ENCODE peak calls at places on chromosomes 11 and 22, in eight cellular contexts. I is GM23248, Q is GM23338, A is hepatocyte, P is SK-N-SH, W is HCT116, Y is MM.1S, Z is neural progenitor cell. T is an unnamed sample.

GRCh38 chr11:75468534-75469340 is 35.7 kb upstream of the KLHL35 start:
- DNase-seq in Q (no peak), Z (no peak), A (no peak), I (peak), P (peak), Y (no peak), W (no peak), T (no peak)

GRCh38 chr11:76233196-76233921 is 27.1 kb upstream of the WNT11 start:
- DNase-seq in A (no peak), Q (no peak), P (no peak), W (no peak), Z (no peak), I (no peak), Y (no peak), T (no peak)

GRCh38 chr11:64809781-64810241 is 540 bp downstream of the MEN1 start:
- DNase-seq in W (peak), Z (peak), Q (peak), P (peak), A (peak), I (peak), Y (peak), T (peak)

GRCh38 chr11:69450064-69450856 is 31.2 kb upstream of the LINC01488 start:
- DNase-seq in Y (no peak), A (no peak), Z (no peak), I (no peak), P (no peak), Q (no peak), W (no peak), T (no peak)

GRCh38 chr11:13339196-13340153 is 61.9 kb downstream of the BMAL1 start:
- DNase-seq in I (peak), P (no peak), A (peak), Z (no peak), Y (no peak), Q (no peak), W (no peak), T (peak)

GRCh38 chr22:43126506-43127165 is 16.1 kb downstream of the BIK start:
- DNase-seq in Y (no peak), P (peak), I (peak), W (peak), A (peak), Q (no peak), Z (no peak), T (peak)

GRCh38 chr22:42608481-42609361 is 6.0 kb downstream of the POLDIP3 start:
- DNase-seq in Y (no peak), Q (no peak), Z (peak), A (no peak), I (peak), P (no peak), W (no peak), T (peak)

GRCh38 chr11:122285021-122285420 is 169.0 kb upstream of the BLID start:
- DNase-seq in P (no peak), A (no peak), Z (no peak), Y (no peak), W (no peak), Q (no peak), I (no peak), T (no peak)

GRCh38 chr11:65479184-65480145 is 19.4 kb upstream of the MALAT1 start:
- DNase-seq in Y (no peak), I (peak), A (peak), Q (peak), Z (peak), P (peak), W (no peak), T (no peak)

GRCh38 chr22:17786435-17787158 is 12.3 kb upstream of the BID start:
- DNase-seq in P (no peak), Z (peak), A (peak), Y (no peak), W (no peak), Q (peak), I (peak), T (no peak)

GRCh38 chr22:25053153-25053805 is 100.8 kb downstream of the KIAA1671 start:
- DNase-seq in Z (no peak), A (peak), P (no peak), W (no peak), Q (no peak), Y (no peak), I (peak), T (peak)

GRCh38 chr11:120622189-120622912 is 110.8 kb downstream of the GRIK4 start:
- DNase-seq in Q (peak), I (no peak), Y (peak), P (peak), A (no peak), W (no peak), Z (no peak), T (peak)

GRCh38 chr11:121766138-121766537 is 313.4 kb upstream of the SORL1-AS1 start:
- DNase-seq in A (no peak), Z (no peak), W (no peak), I (no peak), Q (no peak), Y (no peak), P (no peak), T (no peak)

GRCh38 chr22:46357186-46357500 is 21.6 kb downstream of the TRMU start:
- DNase-seq in P (peak), Z (no peak), W (no peak), I (no peak), Y (no peak), Q (no peak), A (no peak), T (no peak)

GRCh38 chr11:79159657-79160450 is 281.0 kb downstream of the TENM4 start:
- DNase-seq in Q (no peak), Y (no peak), A (no peak), I (no peak), P (no peak), Z (no peak), W (no peak), T (no peak)

GRCh38 chr22:50473855-50474671 is 772 bp downstream of the SBF1 start:
- DNase-seq in Q (peak), A (peak), Z (peak), Y (no peak), I (peak), P (peak), W (no peak), T (peak)

GRCh38 chr11:94536386-94536785 is 7.3 kb upstream of the FUT4 start:
- DNase-seq in I (no peak), A (no peak), W (no peak), Z (no peak), Y (no peak), Q (no peak), P (no peak), T (peak)

GRCh38 chr11:75499423-75500305 is 26.1 kb downstream of the GDPD5 start:
- DNase-seq in Y (no peak), Q (no peak), I (peak), P (no peak), W (no peak), A (no peak), Z (no peak), T (peak)

GRCh38 chr22:29477919-29478318 is 2.1 kb upstream of the NEFH start:
- DNase-seq in Z (peak), A (no peak), I (no peak), Y (no peak), P (peak), W (no peak), Q (peak), T (no peak)

GRCh38 chr11:64238076-64238475 is 2.8 kb upstream of the FKBP2 start:
- DNase-seq in P (no peak), Z (no peak), I (no peak), W (no peak), Y (no peak), Q (no peak), A (no peak), T (no peak)

GRCh38 chr11:74169736-74170458 is 905 bp downstream of the C2CD3 start:
- DNase-seq in Y (no peak), P (no peak), I (peak), Q (no peak), Z (no peak), A (no peak), W (no peak), T (no peak)

GRCh38 chr11:78893996-78894395 is 319.3 kb upstream of the NARS2 start:
- DNase-seq in Q (no peak), Z (no peak), Y (no peak), A (no peak), I (no peak), P (no peak), W (no peak), T (no peak)

GRCh38 chr11:11513438-11513837 is 108.4 kb downstream of the GALNT18 start:
- DNase-seq in A (peak), W (no peak), Z (no peak), I (peak), P (no peak), Q (no peak), Y (no peak), T (peak)

GRCh38 chr11:85756401-85757200 is 54.3 kb downstream of the SYTL2 start:
- DNase-seq in I (no peak), Z (no peak), A (no peak), Y (no peak), W (no peak), P (no peak), Q (no peak), T (peak)

GRCh38 chr11:118206612-118207031 is 18.2 kb downstream of the JAML start:
- DNase-seq in Z (no peak), Q (no peak), I (no peak), Y (no peak), A (no peak), P (no peak), W (no peak), T (no peak)

GRCh38 chr11:115924744-115925567 is 420.7 kb upstream of the CADM1 start:
- DNase-seq in W (no peak), Q (no peak), I (no peak), Z (no peak), Y (peak), A (no peak), P (no peak), T (no peak)

GRCh38 chr11:2268911-2269600 is 1.3 kb downstream of the ASCL2 start:
- DNase-seq in A (peak), I (peak), P (peak), Y (no peak), W (no peak), Q (peak), Z (peak), T (peak)

GRCh38 chr11:113532697-113533424 is 57.7 kb upstream of the DRD2 start:
- DNase-seq in Y (peak), A (peak), Z (peak), Q (peak), W (peak), P (peak), I (peak), T (peak)

GRCh38 chr11:15815246-15816209 is 540.8 kb downstream of the SOX6 start:
- DNase-seq in Z (no peak), A (no peak), Y (no peak), W (no peak), P (no peak), I (peak), Q (no peak), T (no peak)

GRCh38 chr22:21054046-21054713 is 8.4 kb downstream of the LRRC74B start:
- DNase-seq in Z (no peak), W (no peak), Y (no peak), P (no peak), I (no peak), Q (no peak), A (no peak), T (no peak)

GRCh38 chr22:49664891-49665290 is 162.8 kb downstream of the BRD1 start:
- DNase-seq in I (no peak), Q (no peak), Z (no peak), P (no peak), Y (no peak), A (no peak), W (no peak), T (no peak)

GRCh38 chr11:102685769-102686168 is 19.8 kb downstream of the MMP27 start:
- DNase-seq in P (no peak), Z (no peak), Q (no peak), W (no peak), I (no peak), A (no peak), Y (no peak), T (no peak)

GRCh38 chr11:102685311-102685710 is 20.3 kb downstream of the MMP27 start:
- DNase-seq in Z (no peak), Y (no peak), W (no peak), I (peak), A (no peak), Q (no peak), P (no peak), T (no peak)

GRCh38 chr11:102678022-102678421 is 27.5 kb downstream of the MMP27 start:
- DNase-seq in Q (no peak), A (no peak), Y (no peak), Z (no peak), W (no peak), I (no peak), P (no peak), T (no peak)

GRCh38 chr11:102683277-102683676 is 22.3 kb downstream of the MMP27 start:
- DNase-seq in Z (peak), Y (no peak), Q (peak), W (peak), A (no peak), P (no peak), I (no peak), T (peak)

GRCh38 chr11:102680945-102681344 is 24.6 kb downstream of the MMP27 start:
- DNase-seq in Z (no peak), A (no peak), W (no peak), P (no peak), Y (no peak), I (peak), Q (no peak), T (no peak)
- TF ChIP-seq EZH2phosphoT487 in Z (no peak), A (no peak), W (no peak), P (no peak), Y (no peak), I (no peak), Q (no peak), T (no peak)

GRCh38 chr11:102487214-102487613 is 34.6 kb upstream of the TMEM123 start:
- DNase-seq in A (no peak), Y (no peak), Z (no peak), I (no peak), W (no peak), P (no peak), Q (no peak), T (no peak)

GRCh38 chr11:102488208-102488607 is 35.6 kb upstream of the TMEM123 start:
- DNase-seq in Q (no peak), Y (peak), Z (no peak), A (no peak), P (no peak), W (no peak), I (no peak), T (no peak)

GRCh38 chr11:102489469-102490145 is 37.0 kb upstream of the TMEM123 start:
- DNase-seq in A (no peak), Y (no peak), Z (no peak), P (no peak), W (no peak), Q (no peak), I (no peak), T (no peak)

GRCh38 chr11:102485095-102485722 is 32.6 kb upstream of the TMEM123 start:
- DNase-seq in I (peak), Z (no peak), W (no peak), Y (no peak), Q (no peak), A (no peak), P (no peak), T (no peak)

GRCh38 chr11:102486584-102486983 is 34.0 kb upstream of the TMEM123 start:
- DNase-seq in W (no peak), Y (no peak), A (no peak), Q (peak), P (no peak), I (no peak), Z (no peak), T (no peak)
- H2AFZ ChIP-seq in W (no peak), Y (no peak), A (no peak), Q (no peak), P (no peak), I (no peak), Z (no peak), T (no peak)

DNA sequence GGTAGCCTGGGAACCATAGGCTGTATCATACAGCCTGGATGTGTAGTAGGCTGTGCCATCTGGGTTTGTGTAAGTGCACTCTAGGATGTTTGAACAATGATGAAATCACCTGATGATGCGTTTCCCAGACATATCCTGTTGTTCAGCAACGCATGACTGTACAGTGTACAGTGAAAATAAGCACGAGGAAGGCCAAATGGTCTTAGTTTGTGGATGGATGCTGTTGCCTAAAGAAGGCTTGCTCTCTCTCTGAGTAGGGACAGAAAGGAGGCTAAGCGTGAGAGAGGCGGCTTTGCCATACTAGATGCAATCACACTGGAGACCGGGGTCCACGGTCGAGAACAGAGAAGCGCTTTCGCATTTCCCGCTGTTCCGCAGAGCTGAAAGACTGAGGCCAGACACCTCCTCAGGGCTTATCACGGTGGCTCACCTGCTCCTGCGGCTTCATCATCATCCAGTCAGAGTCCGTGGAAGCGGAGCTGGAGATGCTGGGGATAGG is 27.6 kb upstream of the APLP2 start:
- DNase-seq in A (no peak), Y (no peak), I (peak), P (no peak), Q (no peak), W (no peak), Z (no peak), T (peak)
- H3K4me2 ChIP-seq in A (no peak), Y (no peak), I (no peak), P (no peak), Q (no peak), W (no peak), Z (no peak), T (peak)

GRCh38 chr22:36764060-36764459 is 11.9 kb downstream of the IFT27 start:
- DNase-seq in A (no peak), I (no peak), Q (no peak), Z (no peak), P (no peak), Y (no peak), W (no peak), T (no peak)
- TF ChIP-seq EZH2phosphoT487 in A (no peak), I (no peak), Q (no peak), Z (no peak), P (no peak), Y (no peak), W (no peak), T (no peak)

GRCh38 chr11:17719940-17720795 is 797 bp downstream of the MYOD1 start:
- DNase-seq in Y (no peak), W (no peak), Q (peak), Z (peak), A (peak), P (peak), I (peak), T (no peak)

GRCh38 chr11:17718015-17718414 is 1.4 kb upstream of the MYOD1 start:
- DNase-seq in W (no peak), A (no peak), Z (no peak), I (no peak), Y (no peak), P (no peak), Q (no peak), T (no peak)

GRCh38 chr11:17718510-17718962 is 835 bp upstream of the MYOD1 start:
- DNase-seq in Z (no peak), Q (peak), P (no peak), W (no peak), A (no peak), I (no peak), Y (no peak), T (no peak)

GRCh38 chr11:17720796-17721171 is 1.4 kb downstream of the MYOD1 start:
- DNase-seq in Z (peak), I (no peak), P (peak), W (no peak), A (no peak), Q (peak), Y (no peak), T (no peak)

GRCh38 chr11:17719028-17719939 is at the start of gene MYOD1:
- DNase-seq in I (peak), P (peak), Q (peak), A (no peak), Z (peak), W (no peak), Y (no peak), T (no peak)
- H2AFZ ChIP-seq in I (no peak), P (no peak), Q (peak), A (no peak), Z (peak), W (no peak), Y (no peak), T (no peak)

GRCh38 chr11:134261626-134262488 is 8.5 kb downstream of the ACAD8 start:
- DNase-seq in Q (peak), A (peak), Y (peak), I (peak), Z (peak), W (peak), P (peak), T (peak)
- H3K4me2 ChIP-seq in Q (no peak), A (no peak), Y (no peak), I (no peak), Z (no peak), W (no peak), P (no peak), T (no peak)

DNA sequence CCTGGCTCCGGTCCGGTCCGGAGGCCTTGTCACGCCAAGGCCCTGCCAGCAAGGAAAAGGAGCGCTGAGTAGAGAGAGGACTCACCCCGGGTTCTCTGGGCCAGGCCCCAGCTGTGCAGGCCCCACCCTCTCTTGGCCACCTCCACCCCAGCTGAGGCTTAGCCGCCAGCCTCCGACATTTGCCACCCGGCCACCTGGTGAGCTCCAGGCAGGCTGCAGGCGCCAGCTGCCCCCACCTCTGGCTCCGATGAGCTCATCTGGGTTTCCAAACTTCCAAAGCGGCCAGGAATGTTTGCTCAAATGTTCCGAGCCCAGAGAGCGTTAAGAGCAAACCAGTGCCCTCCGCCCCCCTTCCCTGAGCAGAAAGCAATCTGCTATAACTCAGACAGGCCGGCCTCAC is 9.0 kb upstream of the MN1 start:
- DNase-seq in I (peak), Z (peak), A (peak), W (no peak), Y (no peak), P (no peak), Q (no peak), T (peak)
- TF ChIP-seq EZH2phosphoT487 in I (no peak), Z (no peak), A (no peak), W (no peak), Y (no peak), P (no peak), Q (no peak), T (no peak)

GRCh38 chr11:336666-337002 is 16.0 kb upstream of the IFITM3 start:
- DNase-seq in P (no peak), Z (no peak), Y (no peak), W (no peak), I (no peak), A (no peak), Q (no peak), T (no peak)

GRCh38 chr11:342328-342727 is 21.7 kb upstream of the IFITM3 start:
- DNase-seq in P (no peak), I (no peak), Y (no peak), A (no peak), W (no peak), Z (no peak), Q (no peak), T (no peak)

GRCh38 chr11:339963-340362 is 19.3 kb upstream of the IFITM3 start:
- DNase-seq in P (no peak), I (no peak), A (no peak), W (no peak), Y (no peak), Q (no peak), Z (no peak), T (no peak)

GRCh38 chr11:337711-338110 is 17.1 kb upstream of the IFITM3 start:
- DNase-seq in I (no peak), Y (no peak), A (no peak), Z (no peak), Q (no peak), W (no peak), P (no peak), T (no peak)

GRCh38 chr11:340539-341512 is 20.2 kb upstream of the IFITM3 start:
- DNase-seq in Y (no peak), Z (no peak), P (no peak), Q (peak), W (no peak), A (no peak), I (no peak), T (no peak)
- H2AFZ ChIP-seq in Y (no peak), Z (peak), P (no peak), Q (no peak), W (no peak), A (no peak), I (no peak), T (no peak)